ENCODE peak calls at places on chromosome 2, in four cellular contexts. N is HEK293T, Z is HepG2, F is GM12878. Q is an unnamed sample.

GRCh38 chr2:68734176-68734575 is 435 bp upstream of the ARHGAP25 start:
- DNase-seq in N (no peak), Z (no peak), F (no peak), Q (no peak)

GRCh38 chr2:225070811-225071210 is 28.5 kb upstream of the DOCK10 start:
- DNase-seq in N (no peak), Z (no peak), F (no peak), Q (no peak)

GRCh38 chr2:98592565-98592964 is 15.7 kb downstream of the COA5 start:
- DNase-seq in N (no peak), Z (no peak), F (no peak), Q (no peak)

GRCh38 chr2:64873472-64873924 is 115.7 kb upstream of the SLC1A4 start:
- DNase-seq in N (peak), Z (peak), F (no peak), Q (peak)

GRCh38 chr2:176814274-176814673 is 398.3 kb upstream of the HNRNPA3 start:
- DNase-seq in N (no peak), Z (no peak), F (no peak), Q (no peak)

GRCh38 chr2:100259106-100259505 is 63.2 kb downstream of the LONRF2 start:
- DNase-seq in N (no peak), Z (no peak), F (no peak), Q (no peak)

GRCh38 chr2:148751907-148752306 is 107.4 kb downstream of the EPC2 start:
- DNase-seq in N (no peak), Z (no peak), F (no peak), Q (no peak)

GRCh38 chr2:105344704-105345345 is 7.5 kb downstream of the C2orf49 start:
- DNase-seq in N (no peak), Z (peak), F (no peak), Q (no peak)

GRCh38 chr2:168550670-168551069 is 94.6 kb downstream of the CERS6 start:
- DNase-seq in N (peak), Z (no peak), F (no peak), Q (no peak)

GRCh38 chr2:200786423-200786822 is 25.3 kb upstream of the BZW1 start:
- DNase-seq in N (no peak), Z (peak), F (no peak), Q (no peak)

GRCh38 chr2:161136194-161136593 is 24.0 kb upstream of the TANK start:
- DNase-seq in N (no peak), Z (no peak), F (no peak), Q (no peak)

GRCh38 chr2:66802877-66803276 is 368.0 kb downstream of the MEIS1 start:
- DNase-seq in N (no peak), Z (peak), F (no peak), Q (no peak)

GRCh38 chr2:46306320-46306719 is 9.1 kb downstream of the EPAS1 start:
- DNase-seq in N (no peak), Z (peak), F (no peak), Q (no peak)

GRCh38 chr2:68255736-68256450 is 3.6 kb upstream of the PPP3R1 start:
- DNase-seq in N (no peak), Z (no peak), F (no peak), Q (no peak)

DNA sequence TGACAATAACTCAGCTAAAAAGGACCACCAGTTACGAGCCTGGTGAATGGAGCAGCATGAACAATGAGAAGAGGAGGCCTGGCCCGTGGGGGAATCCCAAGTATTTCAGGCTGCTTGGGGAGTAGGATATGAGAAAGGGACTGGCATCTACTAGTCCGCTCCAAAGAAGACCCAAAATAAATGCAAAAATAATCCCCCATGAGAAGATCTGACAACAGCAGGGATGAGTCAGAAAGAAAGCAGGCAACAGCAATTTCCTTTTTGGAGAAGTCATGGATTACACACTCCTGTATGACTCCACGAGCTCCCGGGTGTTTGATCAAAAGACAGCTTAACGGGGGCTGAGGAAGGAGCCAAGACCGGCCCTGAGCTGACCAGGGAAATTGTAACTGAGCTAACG is 111.4 kb downstream of the SOX11 start:
- DNase-seq in N (no peak), Z (no peak), F (no peak), Q (no peak)
- TF ChIP-seq FOXK2 in N (no peak), Z (no peak), F (no peak), Q (no peak)

DNA sequence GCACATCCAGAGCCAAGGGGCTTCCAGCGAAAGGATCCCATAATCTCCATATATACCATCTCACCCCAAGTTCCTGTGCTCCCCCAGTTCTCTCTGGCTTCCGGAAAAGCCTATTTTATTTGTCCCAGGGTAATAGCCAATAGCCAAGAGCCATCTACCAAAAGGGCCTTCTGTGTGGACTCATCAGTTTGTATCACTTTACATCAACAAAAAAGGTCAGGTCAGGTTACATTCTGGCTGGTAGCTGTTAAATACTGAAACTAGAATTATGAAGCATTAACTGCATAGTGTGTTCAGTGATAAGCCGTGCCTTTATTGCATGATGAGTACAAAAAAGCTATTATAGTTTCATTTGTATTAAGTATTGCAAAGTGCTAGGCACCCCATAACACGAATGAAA is 223.7 kb downstream of the IRS1 start:
- DNase-seq in N (no peak), Z (no peak), F (no peak), Q (no peak)
- TF ChIP-seq FOXK2 in N (no peak), Z (no peak), F (no peak), Q (no peak)

DNA sequence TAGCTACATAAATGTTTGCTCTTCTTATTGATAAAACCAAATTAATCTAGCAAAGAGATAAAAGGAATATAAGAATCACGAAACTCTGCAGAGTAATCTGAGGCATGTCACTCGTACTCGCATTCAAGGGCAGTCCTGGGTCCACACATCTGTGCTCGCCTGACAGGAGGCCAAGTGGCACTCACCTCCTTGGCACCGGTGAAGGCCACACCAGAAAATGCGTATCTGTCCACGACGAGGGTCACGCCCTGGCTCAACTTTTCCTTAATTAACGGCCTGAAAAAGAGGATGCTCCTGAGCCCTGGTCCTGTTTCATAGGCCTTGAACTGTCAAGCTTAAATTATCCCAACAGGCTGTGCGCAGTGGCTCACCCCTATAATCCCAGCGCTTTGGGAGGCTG is 6.6 kb downstream of the DTYMK start:
- DNase-seq in N (no peak), Z (no peak), F (no peak), Q (no peak)
- TF ChIP-seq FOXK2 in N (no peak), Z (no peak), F (no peak), Q (no peak)

GRCh38 chr2:196404276-196404675 is 232.9 kb upstream of the STK17B start:
- DNase-seq in N (no peak), Z (no peak), F (no peak), Q (no peak)
- TF ChIP-seq FOXK2 in N (no peak), Z (no peak), F (no peak), Q (no peak)

Q was measured in K562.